ENCODE peak calls at places on chromosomes 6 and 20, in nine cellular contexts. C is NCI-H345, A is fibroblast of mammary gland, F is prostate gland, V is T follicular helper cell, H is GM13977, B is cardiac fibroblast, E is NCI-H2171, Q is NCI-H2107. Y is an unnamed sample.

GRCh38 chr6:121817141-121817540 is 381.7 kb downstream of the GJA1 start:
- DNase-seq in C (no peak), A (no peak), F (no peak), V (no peak), H (no peak), B (peak), E (no peak), Q (no peak), Y (no peak)

GRCh38 chr20:18279231-18279630 is 9.1 kb upstream of the ZNF133 start:
- DNase-seq in C (no peak), A (peak), F (no peak), V (no peak), H (no peak), B (no peak), E (no peak), Q (no peak), Y (no peak)

GRCh38 chr6:138468320-138469015 is 30.8 kb downstream of the NHSL1 start:
- DNase-seq in C (no peak), A (peak), F (no peak), V (no peak), H (no peak), B (peak), E (no peak), Q (no peak), Y (no peak)

GRCh38 chr6:105669232-105669631 is 266.4 kb upstream of the PREP start:
- DNase-seq in C (no peak), A (no peak), F (no peak), V (no peak), H (no peak), B (no peak), E (no peak), Q (no peak), Y (no peak)

GRCh38 chr20:49278817-49279676 is 1.2 kb upstream of the ZNFX1 start:
- DNase-seq in C (peak), A (peak), F (no peak), V (no peak), H (no peak), B (peak), E (no peak), Q (no peak), Y (no peak)

GRCh38 chr6:132614554-132614953 is 9.5 kb downstream of the TAAR2 start:
- DNase-seq in C (no peak), A (no peak), F (no peak), V (no peak), H (no peak), B (no peak), E (no peak), Q (no peak), Y (no peak)

GRCh38 chr6:50820590-50821234 is 2.0 kb downstream of the TFAP2B start:
- DNase-seq in C (no peak), A (no peak), F (no peak), V (no peak), H (no peak), B (no peak), E (no peak), Q (no peak), Y (no peak)

GRCh38 chr6:14759976-14760672 is 485.7 kb upstream of the JARID2 start:
- DNase-seq in C (no peak), A (no peak), F (no peak), V (no peak), H (peak), B (no peak), E (no peak), Q (no peak), Y (no peak)

GRCh38 chr6:129889580-129889979 is 28.5 kb upstream of the TMEM244 start:
- DNase-seq in C (no peak), A (peak), F (no peak), V (no peak), H (no peak), B (peak), E (no peak), Q (no peak), Y (no peak)

GRCh38 chr6:1424306-1424927 is 35.0 kb downstream of the FOXF2 start:
- DNase-seq in C (peak), A (peak), F (peak), V (no peak), H (peak), B (peak), E (peak), Q (no peak), Y (no peak)

GRCh38 chr20:32007787-32008616 is 2.2 kb upstream of the CCM2L start:
- DNase-seq in C (peak), A (no peak), F (no peak), V (no peak), H (no peak), B (peak), E (no peak), Q (no peak), Y (no peak)

GRCh38 chr6:120671519-120671918 is 662.8 kb downstream of the TBC1D32 start:
- DNase-seq in C (no peak), A (no peak), F (no peak), V (no peak), H (no peak), B (no peak), E (no peak), Q (no peak), Y (no peak)

GRCh38 chr6:158769696-158770446 is 49.3 kb downstream of the EZR start:
- DNase-seq in C (no peak), A (no peak), F (no peak), V (no peak), H (no peak), B (peak), E (peak), Q (no peak), Y (no peak)

GRCh38 chr6:31187780-31188194 is 17.3 kb upstream of the POU5F1 start:
- DNase-seq in C (no peak), A (no peak), F (peak), V (no peak), H (no peak), B (peak), E (no peak), Q (no peak), Y (no peak)

GRCh38 chr6:77561768-77562314 is 91.0 kb upstream of the MEI4 start:
- DNase-seq in C (no peak), A (peak), F (no peak), V (no peak), H (no peak), B (no peak), E (no peak), Q (no peak), Y (no peak)

GRCh38 chr6:43495409-43495941 is 14.7 kb downstream of the LRRC73 start:
- DNase-seq in C (no peak), A (peak), F (no peak), V (no peak), H (no peak), B (no peak), E (no peak), Q (no peak), Y (peak)